ENCODE peak calls at places on chromosome 15, in seven cellular contexts. One of them, this sample, is unnamed.

GRCh38 chr15:77851696-77852095 is 219.0 kb upstream of the LINGO1 start:
- DNase-seq in NAMALWA: no peak
- DNase-seq in stimulated activated CD8-positive, alpha-beta memory T cell treated with anti-CD3 and anti-CD28 coated beads, Interleukin-7, amount 100 ng/mL, for 1 hour: no peak
- DNase-seq in AG08395: no peak
- DNase-seq in keratinocyte: no peak
- DNase-seq in left lung: no peak
- DNase-seq in activated effector memory CD4-positive, alpha-beta T cell treated with Interleukin-2 at 50 U/mL for 16 hours: no peak
- DNase-seq in this sample: no peak

GRCh38 chr15:99282129-99282528 is 30.8 kb downstream of the LRRC28 start:
- DNase-seq in activated effector memory CD4-positive, alpha-beta T cell treated with Interleukin-2 at 50 U/mL for 16 hours: no peak
- DNase-seq in stimulated activated CD8-positive, alpha-beta memory T cell treated with anti-CD3 and anti-CD28 coated beads, Interleukin-7, amount 100 ng/mL, for 1 hour: no peak
- DNase-seq in keratinocyte: no peak
- DNase-seq in left lung: no peak
- DNase-seq in AG08395: no peak
- DNase-seq in NAMALWA: no peak
- DNase-seq in this sample: no peak

GRCh38 chr15:68650901-68651709 is 72.3 kb downstream of the CORO2B start:
- DNase-seq in activated effector memory CD4-positive, alpha-beta T cell treated with Interleukin-2 at 50 U/mL for 16 hours: peak; percentile 4
- DNase-seq in left lung: peak; percentile 87
- DNase-seq in NAMALWA: peak; percentile 54
- DNase-seq in AG08395: no peak
- DNase-seq in stimulated activated CD8-positive, alpha-beta memory T cell treated with anti-CD3 and anti-CD28 coated beads, Interleukin-7, amount 100 ng/mL, for 1 hour: no peak
- DNase-seq in keratinocyte: no peak
- DNase-seq in this sample: peak; percentile 50

GRCh38 chr15:67504796-67505195 is 16.1 kb upstream of the C15orf61 start:
- DNase-seq in activated effector memory CD4-positive, alpha-beta T cell treated with Interleukin-2 at 50 U/mL for 16 hours: no peak
- DNase-seq in NAMALWA: no peak
- DNase-seq in left lung: no peak
- DNase-seq in keratinocyte: no peak
- DNase-seq in AG08395: peak; percentile 71
- DNase-seq in stimulated activated CD8-positive, alpha-beta memory T cell treated with anti-CD3 and anti-CD28 coated beads, Interleukin-7, amount 100 ng/mL, for 1 hour: no peak
- DNase-seq in this sample: no peak

GRCh38 chr15:48025118-48025517 is 95.7 kb upstream of the SLC24A5 start:
- DNase-seq in keratinocyte: no peak
- DNase-seq in NAMALWA: peak; percentile 2
- DNase-seq in AG08395: no peak
- DNase-seq in stimulated activated CD8-positive, alpha-beta memory T cell treated with anti-CD3 and anti-CD28 coated beads, Interleukin-7, amount 100 ng/mL, for 1 hour: no peak
- DNase-seq in activated effector memory CD4-positive, alpha-beta T cell treated with Interleukin-2 at 50 U/mL for 16 hours: no peak
- DNase-seq in left lung: no peak
- DNase-seq in this sample: no peak

GRCh38 chr15:69824075-69824876 is 273.4 kb downstream of the TLE3 start:
- DNase-seq in left lung: no peak
- DNase-seq in activated effector memory CD4-positive, alpha-beta T cell treated with Interleukin-2 at 50 U/mL for 16 hours: no peak
- DNase-seq in NAMALWA: no peak
- DNase-seq in AG08395: no peak
- DNase-seq in stimulated activated CD8-positive, alpha-beta memory T cell treated with anti-CD3 and anti-CD28 coated beads, Interleukin-7, amount 100 ng/mL, for 1 hour: no peak
- DNase-seq in keratinocyte: no peak
- DNase-seq in this sample: no peak

GRCh38 chr15:44584162-44584749 is 47.3 kb downstream of the EIF3J start:
- DNase-seq in AG08395: peak; percentile 37
- DNase-seq in activated effector memory CD4-positive, alpha-beta T cell treated with Interleukin-2 at 50 U/mL for 16 hours: peak; percentile 51
- DNase-seq in NAMALWA: peak; percentile 75
- DNase-seq in keratinocyte: no peak
- DNase-seq in left lung: no peak
- DNase-seq in stimulated activated CD8-positive, alpha-beta memory T cell treated with anti-CD3 and anti-CD28 coated beads, Interleukin-7, amount 100 ng/mL, for 1 hour: peak; percentile 9
- DNase-seq in this sample: peak; percentile 25

GRCh38 chr15:68031406-68031805 is 22.7 kb upstream of the PIAS1 start:
- DNase-seq in keratinocyte: no peak
- DNase-seq in NAMALWA: no peak
- DNase-seq in left lung: no peak
- DNase-seq in stimulated activated CD8-positive, alpha-beta memory T cell treated with anti-CD3 and anti-CD28 coated beads, Interleukin-7, amount 100 ng/mL, for 1 hour: no peak
- DNase-seq in activated effector memory CD4-positive, alpha-beta T cell treated with Interleukin-2 at 50 U/mL for 16 hours: no peak
- DNase-seq in AG08395: no peak
- DNase-seq in this sample: no peak

GRCh38 chr15:56327721-56328502 is 37.3 kb upstream of the TEX9 start:
- DNase-seq in stimulated activated CD8-positive, alpha-beta memory T cell treated with anti-CD3 and anti-CD28 coated beads, Interleukin-7, amount 100 ng/mL, for 1 hour: no peak
- DNase-seq in NAMALWA: no peak
- DNase-seq in left lung: no peak
- DNase-seq in keratinocyte: peak; percentile 92
- DNase-seq in activated effector memory CD4-positive, alpha-beta T cell treated with Interleukin-2 at 50 U/mL for 16 hours: no peak
- DNase-seq in AG08395: no peak
- DNase-seq in this sample: no peak

GRCh38 chr15:22735781-22736180 is 50.7 kb upstream of the NIPA1 start:
- DNase-seq in left lung: no peak
- DNase-seq in NAMALWA: no peak
- DNase-seq in AG08395: no peak
- DNase-seq in stimulated activated CD8-positive, alpha-beta memory T cell treated with anti-CD3 and anti-CD28 coated beads, Interleukin-7, amount 100 ng/mL, for 1 hour: no peak
- DNase-seq in activated effector memory CD4-positive, alpha-beta T cell treated with Interleukin-2 at 50 U/mL for 16 hours: no peak
- DNase-seq in keratinocyte: no peak
- DNase-seq in this sample: no peak

GRCh38 chr15:82851981-82852511 is 42.6 kb downstream of the WHAMM start:
- DNase-seq in left lung: no peak
- DNase-seq in NAMALWA: no peak
- DNase-seq in keratinocyte: no peak
- DNase-seq in AG08395: peak; percentile 43
- DNase-seq in stimulated activated CD8-positive, alpha-beta memory T cell treated with anti-CD3 and anti-CD28 coated beads, Interleukin-7, amount 100 ng/mL, for 1 hour: no peak
- DNase-seq in activated effector memory CD4-positive, alpha-beta T cell treated with Interleukin-2 at 50 U/mL for 16 hours: no peak
- DNase-seq in this sample: no peak

GRCh38 chr15:88115529-88116152 is 140.9 kb downstream of the NTRK3 start:
- DNase-seq in activated effector memory CD4-positive, alpha-beta T cell treated with Interleukin-2 at 50 U/mL for 16 hours: no peak
- DNase-seq in stimulated activated CD8-positive, alpha-beta memory T cell treated with anti-CD3 and anti-CD28 coated beads, Interleukin-7, amount 100 ng/mL, for 1 hour: no peak
- DNase-seq in NAMALWA: no peak
- DNase-seq in left lung: no peak
- DNase-seq in AG08395: no peak
- DNase-seq in keratinocyte: no peak
- DNase-seq in this sample: no peak

GRCh38 chr15:75577401-75578205 is 1.5 kb downstream of the PTPN9 start:
- DNase-seq in keratinocyte: no peak
- DNase-seq in NAMALWA: peak; percentile 37
- DNase-seq in stimulated activated CD8-positive, alpha-beta memory T cell treated with anti-CD3 and anti-CD28 coated beads, Interleukin-7, amount 100 ng/mL, for 1 hour: no peak
- DNase-seq in activated effector memory CD4-positive, alpha-beta T cell treated with Interleukin-2 at 50 U/mL for 16 hours: no peak
- DNase-seq in left lung: no peak
- DNase-seq in AG08395: no peak
- DNase-seq in this sample: no peak

GRCh38 chr15:70266412-70267089 is 168.8 kb upstream of the TLE3 start:
- DNase-seq in keratinocyte: no peak
- DNase-seq in NAMALWA: no peak
- DNase-seq in AG08395: peak; percentile 34
- DNase-seq in stimulated activated CD8-positive, alpha-beta memory T cell treated with anti-CD3 and anti-CD28 coated beads, Interleukin-7, amount 100 ng/mL, for 1 hour: no peak
- DNase-seq in activated effector memory CD4-positive, alpha-beta T cell treated with Interleukin-2 at 50 U/mL for 16 hours: no peak
- DNase-seq in left lung: peak; percentile 91
- DNase-seq in this sample: no peak

GRCh38 chr15:82803793-82804574 is 1.9 kb downstream of the FSD2 start:
- DNase-seq in stimulated activated CD8-positive, alpha-beta memory T cell treated with anti-CD3 and anti-CD28 coated beads, Interleukin-7, amount 100 ng/mL, for 1 hour: no peak
- DNase-seq in left lung: no peak
- DNase-seq in activated effector memory CD4-positive, alpha-beta T cell treated with Interleukin-2 at 50 U/mL for 16 hours: no peak
- DNase-seq in NAMALWA: no peak
- DNase-seq in keratinocyte: no peak
- DNase-seq in AG08395: no peak
- DNase-seq in this sample: no peak

GRCh38 chr15:91271565-91272153 is 171.6 kb downstream of the SV2B start:
- DNase-seq in NAMALWA: peak; percentile 80
- DNase-seq in keratinocyte: peak; percentile 17
- DNase-seq in left lung: no peak
- DNase-seq in stimulated activated CD8-positive, alpha-beta memory T cell treated with anti-CD3 and anti-CD28 coated beads, Interleukin-7, amount 100 ng/mL, for 1 hour: peak; percentile 35
- DNase-seq in AG08395: peak; percentile 67
- DNase-seq in activated effector memory CD4-positive, alpha-beta T cell treated with Interleukin-2 at 50 U/mL for 16 hours: peak; percentile 22
- DNase-seq in this sample: peak; percentile 23

GRCh38 chr15:48507416-48508065 is 138.0 kb downstream of the FBN1 start:
- DNase-seq in activated effector memory CD4-positive, alpha-beta T cell treated with Interleukin-2 at 50 U/mL for 16 hours: no peak
- DNase-seq in left lung: no peak
- DNase-seq in AG08395: peak; percentile 50
- DNase-seq in keratinocyte: no peak
- DNase-seq in stimulated activated CD8-positive, alpha-beta memory T cell treated with anti-CD3 and anti-CD28 coated beads, Interleukin-7, amount 100 ng/mL, for 1 hour: no peak
- DNase-seq in NAMALWA: peak; percentile 76
- DNase-seq in this sample: no peak

GRCh38 chr15:95497681-95498080 is 832.8 kb upstream of the NR2F2 start:
- DNase-seq in AG08395: no peak
- DNase-seq in left lung: no peak
- DNase-seq in activated effector memory CD4-positive, alpha-beta T cell treated with Interleukin-2 at 50 U/mL for 16 hours: no peak
- DNase-seq in NAMALWA: no peak
- DNase-seq in keratinocyte: no peak
- DNase-seq in stimulated activated CD8-positive, alpha-beta memory T cell treated with anti-CD3 and anti-CD28 coated beads, Interleukin-7, amount 100 ng/mL, for 1 hour: no peak
- DNase-seq in this sample: no peak

GRCh38 chr15:78681306-78682012 is 40.4 kb upstream of the CHRNB4 start:
- DNase-seq in AG08395: no peak
- DNase-seq in stimulated activated CD8-positive, alpha-beta memory T cell treated with anti-CD3 and anti-CD28 coated beads, Interleukin-7, amount 100 ng/mL, for 1 hour: no peak
- DNase-seq in activated effector memory CD4-positive, alpha-beta T cell treated with Interleukin-2 at 50 U/mL for 16 hours: no peak
- DNase-seq in left lung: no peak
- DNase-seq in keratinocyte: no peak
- DNase-seq in NAMALWA: no peak
- DNase-seq in this sample: no peak